ENCODE peak calls at places on chromosomes 3 and 15, in ten cellular contexts. P, A, H, F, O, W, V, C, U and T are unnamed samples.

GRCh38 chr3:181458857-181459256 is 252.9 kb upstream of the SOX2 start:
- DNase-seq in F (no peak), H (no peak), A (no peak), P (no peak), O (no peak), U (no peak), C (no peak), V (no peak), W (no peak), T (no peak)

GRCh38 chr15:46795685-46796084 is 921.6 kb upstream of the SEMA6D start:
- DNase-seq in H (no peak), A (no peak), U (no peak), F (no peak), V (no peak), O (no peak), P (no peak), C (no peak), W (no peak), T (no peak)

GRCh38 chr3:170999737-171000242 is 26.7 kb downstream of the SLC2A2 start:
- DNase-seq in P (peak), A (no peak), F (peak), O (no peak), W (peak), C (peak), H (no peak), U (peak), V (peak), T (peak)

GRCh38 chr3:139119331-139120025 is 74.8 kb upstream of the PRR23C start:
- DNase-seq in A (no peak), C (no peak), W (no peak), U (no peak), H (no peak), V (no peak), O (no peak), P (no peak), F (no peak), T (no peak)

GRCh38 chr3:62873672-62874397 is 1.4 kb downstream of the CADPS start:
- DNase-seq in P (no peak), H (peak), F (peak), W (no peak), A (no peak), U (no peak), O (peak), V (peak), C (no peak), T (no peak)

GRCh38 chr3:42010530-42010929 is 48.6 kb upstream of the ULK4 start:
- DNase-seq in F (no peak), O (no peak), P (no peak), U (no peak), W (no peak), A (no peak), V (no peak), C (no peak), H (no peak), T (no peak)

GRCh38 chr3:64575211-64575844 is 112.5 kb downstream of the ADAMTS9 start:
- DNase-seq in W (peak), C (peak), P (peak), F (peak), U (peak), O (no peak), A (no peak), H (peak), V (peak), T (no peak)

GRCh38 chr3:52083556-52084087 is 27.3 kb upstream of the DUSP7 start:
- DNase-seq in V (no peak), U (no peak), A (no peak), O (no peak), P (no peak), W (no peak), F (no peak), C (no peak), H (no peak), T (no peak)

GRCh38 chr15:52186651-52187486 is 4.3 kb downstream of the GNB5 start:
- DNase-seq in U (no peak), C (peak), P (no peak), W (no peak), V (no peak), A (no peak), H (no peak), F (no peak), O (no peak), T (no peak)

GRCh38 chr3:50512131-50512530 is 8.7 kb upstream of the CACNA2D2 start:
- DNase-seq in C (no peak), P (no peak), V (no peak), A (no peak), F (no peak), O (no peak), U (no peak), H (no peak), W (no peak), T (no peak)

GRCh38 chr15:57931570-57931969 is 133.9 kb downstream of the ALDH1A2 start:
- DNase-seq in A (no peak), O (no peak), P (no peak), W (no peak), C (no peak), V (no peak), U (no peak), F (no peak), H (no peak), T (no peak)

GRCh38 chr15:90750186-90750585 is 33.0 kb downstream of the BLM start:
- DNase-seq in C (peak), W (no peak), F (peak), U (no peak), H (no peak), V (no peak), A (no peak), P (no peak), O (no peak), T (no peak)

GRCh38 chr3:5731100-5731499 is 543.6 kb downstream of the EDEM1 start:
- DNase-seq in W (no peak), H (peak), V (no peak), P (no peak), A (no peak), F (no peak), U (no peak), C (no peak), O (no peak), T (no peak)

GRCh38 chr3:112124901-112125607 is 8.0 kb downstream of the GCSAM start:
- DNase-seq in A (no peak), F (no peak), W (no peak), U (no peak), H (no peak), C (no peak), O (no peak), P (no peak), V (no peak), T (no peak)

GRCh38 chr15:27091270-27091940 is 120.4 kb downstream of the GABRG3 start:
- DNase-seq in W (no peak), V (no peak), O (no peak), U (no peak), A (no peak), P (no peak), C (no peak), H (no peak), F (no peak), T (peak)

GRCh38 chr15:59741274-59741906 is 52.3 kb upstream of the BNIP2 start:
- DNase-seq in F (peak), V (peak), U (peak), O (peak), C (peak), H (peak), P (peak), A (no peak), W (peak), T (peak)

GRCh38 chr3:196323723-196324122 is 5.7 kb upstream of the DYNLT2B start:
- DNase-seq in O (no peak), A (no peak), U (peak), W (peak), F (no peak), V (peak), C (peak), H (peak), P (no peak), T (peak)

GRCh38 chr15:78599189-78599588 is 21.6 kb downstream of the CHRNA3 start:
- DNase-seq in V (no peak), O (no peak), A (no peak), W (no peak), U (no peak), F (no peak), C (no peak), P (peak), H (no peak), T (no peak)

GRCh38 chr15:31236184-31237041 is 90.2 kb upstream of the KLF13 start:
- DNase-seq in P (peak), U (peak), W (peak), V (peak), O (peak), F (peak), A (no peak), C (peak), H (no peak), T (peak)

GRCh38 chr3:27485853-27486252 is 1.7 kb upstream of the SLC4A7 start:
- DNase-seq in F (no peak), U (no peak), C (no peak), V (no peak), O (no peak), A (no peak), W (no peak), P (peak), H (no peak), T (no peak)

GRCh38 chr3:45915518-45916231 is 27.6 kb upstream of the CXCR6 start:
- DNase-seq in U (peak), W (peak), A (peak), F (peak), P (peak), O (no peak), C (peak), H (peak), V (peak), T (no peak)

GRCh38 chr3:132854856-132855535 is 132.8 kb upstream of the NPHP3 start:
- DNase-seq in P (no peak), W (no peak), H (peak), O (no peak), F (no peak), A (no peak), V (no peak), U (no peak), C (no peak), T (no peak)

GRCh38 chr15:83651541-83651940 is 2.4 kb upstream of the ADAMTSL3 start:
- DNase-seq in F (no peak), U (no peak), O (no peak), A (no peak), V (no peak), W (no peak), H (no peak), P (no peak), C (no peak), T (no peak)

GRCh38 chr15:90838066-90838465 is 30.3 kb upstream of the FURIN start:
- DNase-seq in P (no peak), U (no peak), W (no peak), F (no peak), V (no peak), H (no peak), A (peak), C (no peak), O (no peak), T (no peak)